ENCODE peak calls at places on chromosomes 2 and 18, in four cellular contexts. One of them, this sample, is unnamed.

GRCh38 chr2:157182834-157183396 is 74.6 kb upstream of the GALNT5 start:
- DNase-seq in HEK293T: no peak
- DNase-seq in AG08395: peak
- DNase-seq in GM12892: no peak
- DNase-seq in this sample: no peak

GRCh38 chr18:22171263-22171838 is 2.0 kb downstream of the GATA6 start:
- DNase-seq in HEK293T: no peak
- DNase-seq in AG08395: no peak
- DNase-seq in GM12892: no peak
- DNase-seq in this sample: no peak

GRCh38 chr2:128396500-128396891 is 77.8 kb upstream of the HS6ST1 start:
- DNase-seq in HEK293T: no peak
- DNase-seq in AG08395: no peak
- DNase-seq in GM12892: no peak
- DNase-seq in this sample: no peak

GRCh38 chr18:48740846-48741485 is 202.1 kb downstream of the CTIF start:
- DNase-seq in HEK293T: no peak
- DNase-seq in AG08395: no peak
- DNase-seq in GM12892: no peak
- DNase-seq in this sample: no peak

GRCh38 chr2:29443627-29444026 is 328.4 kb downstream of the CLIP4 start:
- DNase-seq in HEK293T: no peak
- DNase-seq in AG08395: no peak
- DNase-seq in GM12892: no peak
- DNase-seq in this sample: no peak

GRCh38 chr18:58067611-58068010 is 23.6 kb downstream of the NEDD4L start:
- DNase-seq in HEK293T: no peak
- DNase-seq in AG08395: no peak
- DNase-seq in GM12892: no peak
- DNase-seq in this sample: no peak

GRCh38 chr2:66576381-66577330 is 141.7 kb downstream of the MEIS1 start:
- DNase-seq in HEK293T: no peak
- DNase-seq in AG08395: peak
- DNase-seq in GM12892: no peak
- DNase-seq in this sample: peak

GRCh38 chr18:78547817-78548216 is 431.8 kb upstream of the SALL3 start:
- DNase-seq in HEK293T: no peak
- DNase-seq in AG08395: no peak
- DNase-seq in GM12892: no peak
- DNase-seq in this sample: no peak

GRCh38 chr2:174606336-174606735 is 8.7 kb upstream of the WIPF1 start:
- DNase-seq in HEK293T: no peak
- DNase-seq in AG08395: peak
- DNase-seq in GM12892: no peak
- DNase-seq in this sample: no peak

GRCh38 chr18:79465392-79465991 is 69.8 kb downstream of the NFATC1 start:
- DNase-seq in HEK293T: no peak
- DNase-seq in AG08395: peak
- DNase-seq in GM12892: peak
- DNase-seq in this sample: peak

GRCh38 chr2:10844083-10844482 is 31.5 kb upstream of the PDIA6 start:
- DNase-seq in HEK293T: no peak
- DNase-seq in AG08395: peak
- DNase-seq in GM12892: no peak
- DNase-seq in this sample: no peak

GRCh38 chr18:59143441-59143840 is 3.8 kb downstream of the SEC11C start:
- DNase-seq in HEK293T: no peak
- DNase-seq in AG08395: peak
- DNase-seq in GM12892: no peak
- DNase-seq in this sample: peak

GRCh38 chr2:174166261-174166660 is 82.1 kb downstream of the OLA1 start:
- DNase-seq in HEK293T: no peak
- DNase-seq in AG08395: no peak
- DNase-seq in GM12892: no peak
- DNase-seq in this sample: no peak

GRCh38 chr2:16641509-16641908 is 24.1 kb downstream of the CYRIA start:
- DNase-seq in HEK293T: no peak
- DNase-seq in AG08395: no peak
- DNase-seq in GM12892: no peak
- DNase-seq in this sample: no peak

GRCh38 chr2:42386684-42387083 is 25.7 kb upstream of the COX7A2L start:
- DNase-seq in HEK293T: peak
- DNase-seq in AG08395: no peak
- DNase-seq in GM12892: no peak
- DNase-seq in this sample: peak

GRCh38 chr2:225076125-225076524 is 33.9 kb upstream of the DOCK10 start:
- DNase-seq in HEK293T: no peak
- DNase-seq in AG08395: peak
- DNase-seq in GM12892: no peak
- DNase-seq in this sample: no peak

GRCh38 chr18:44798433-44799048 is 117.9 kb downstream of the SETBP1 start:
- DNase-seq in HEK293T: no peak
- DNase-seq in AG08395: no peak
- DNase-seq in GM12892: no peak
- DNase-seq in this sample: no peak

This sample was measured in GM10248.